ENCODE peak calls at places on chromosomes 4 and X, in eight cellular contexts. B is thoracic aorta, M is ovary, A is fibroblast of lung, L is hepatocyte, U is tibial artery, X is sigmoid colon, E is lung. F is an unnamed sample. For H3K27me3, the result is how much of the 10 kb centered on the place peaks cover.

GRCh38 chr4:186915816-186916215 is 192.2 kb upstream of the FAT1 start:
- DNase-seq in U (no peak), A (peak), L (no peak), B (no peak), M (no peak), E (no peak), X (no peak), F (no peak)

GRCh38 chrX:49042581-49043219 is 457 bp downstream of the TFE3 start:
- DNase-seq in B (no peak), X (no peak), U (no peak), A (peak), L (no peak), E (no peak), M (no peak), F (no peak)

GRCh38 chr4:123260429-123261052 is 136.1 kb upstream of the SPRY1 start:
- DNase-seq in B (no peak), E (no peak), L (no peak), X (no peak), M (no peak), A (peak), U (no peak), F (no peak)

GRCh38 chrX:154776753-154777152 is 14.1 kb downstream of the DKC1 start:
- DNase-seq in A (no peak), E (no peak), M (no peak), B (no peak), X (no peak), L (no peak), U (no peak), F (no peak)

GRCh38 chrX:74579597-74580209 is 34.7 kb downstream of the RLIM start:
- DNase-seq in U (no peak), X (no peak), E (no peak), L (no peak), M (no peak), B (no peak), A (peak), F (peak)

GRCh38 chrX:108000751-108001150 is 18.6 kb upstream of the TEX13B start:
- DNase-seq in E (no peak), X (no peak), B (no peak), A (no peak), U (no peak), L (no peak), M (no peak), F (no peak)

GRCh38 chr4:101774807-101775206 is 15.7 kb upstream of the BANK1 start:
- DNase-seq in B (no peak), X (no peak), A (peak), E (no peak), U (no peak), M (no peak), L (peak), F (peak)

GRCh38 chr4:75848891-75849290 is 53.4 kb downstream of the PPEF2 start:
- DNase-seq in A (peak), B (no peak), M (no peak), L (no peak), E (no peak), X (no peak), U (no peak), F (no peak)

GRCh38 chr4:176400816-176401461 is 81.2 kb downstream of the SPCS3 start:
- DNase-seq in M (no peak), U (no peak), X (no peak), L (no peak), B (no peak), E (no peak), A (peak), F (peak)

GRCh38 chrX:65821721-65822496 is 154.5 kb downstream of the MSN start:
- DNase-seq in B (no peak), E (no peak), X (no peak), A (no peak), L (no peak), M (no peak), U (no peak), F (no peak)

GRCh38 chr4:41215969-41216293 is 1.6 kb upstream of the APBB2 start:
- DNase-seq in L (no peak), E (no peak), B (no peak), X (no peak), U (no peak), M (no peak), A (no peak), F (no peak)

GRCh38 chrX:124829930-124830329 is 483.6 kb downstream of the SH2D1A start:
- DNase-seq in L (no peak), B (no peak), M (no peak), E (no peak), X (no peak), U (no peak), A (no peak), F (no peak)

GRCh38 chr4:93409035-93409434 is 419.5 kb upstream of the ATOH1 start:
- DNase-seq in L (no peak), A (no peak), E (no peak), U (no peak), B (no peak), X (no peak), M (no peak), F (no peak)

GRCh38 chr4:55016131-55016530 is 109.3 kb downstream of the KDR start:
- DNase-seq in X (no peak), A (no peak), B (no peak), L (no peak), U (no peak), M (no peak), E (no peak), F (no peak)

GRCh38 chrX:7132335-7133035 is 15.0 kb upstream of the STS start:
- DNase-seq in B (no peak), L (peak), M (no peak), A (peak), U (no peak), E (peak), X (no peak), F (peak)
- TF ChIP-seq CTCF in B (no peak), L (peak), M (no peak), A (peak), U (no peak), E (peak), X (peak), F (peak)

GRCh38 chr4:1355378-1355777 is 8.4 kb downstream of the UVSSA start:
- DNase-seq in A (no peak), X (no peak), B (no peak), L (no peak), M (no peak), E (no peak), U (no peak), F (no peak)
- H3K4me3 ChIP-seq in A (no peak), X (no peak), B (no peak), L (no peak), M (no peak), E (no peak), U (no peak), F (no peak)

DNA sequence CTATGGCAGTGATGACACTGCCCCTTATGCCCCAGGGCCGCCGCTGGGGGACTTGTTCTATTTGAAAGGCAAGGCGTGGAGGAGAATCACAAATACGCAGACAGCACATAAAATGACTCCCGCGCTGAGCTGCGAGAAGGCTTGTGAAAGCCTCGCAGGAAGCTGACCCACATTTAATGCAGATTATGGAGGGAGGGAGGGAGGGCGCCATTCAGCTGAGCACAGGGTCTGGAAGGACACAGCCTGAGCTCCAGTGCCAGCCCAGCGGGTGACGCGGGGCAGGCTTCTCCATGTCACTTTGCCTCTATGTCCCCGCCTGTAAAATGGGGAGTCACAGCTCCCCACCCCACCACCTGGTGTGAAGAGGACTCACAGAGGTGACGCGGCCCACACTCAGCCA is 14.3 kb downstream of the ABLIM2 start:
- DNase-seq in L (no peak), A (no peak), X (no peak), B (no peak), E (no peak), M (no peak), U (no peak), F (no peak)
- H3K27me3 ChIP-seq in L (under half), A (under half), X (under half), B (under half), E (under half), M (under half), U (under half), F (under half)

GRCh38 chr4:150960818-150961217 is 54.3 kb downstream of the LRBA start:
- DNase-seq in U (no peak), L (peak), M (no peak), A (no peak), E (no peak), X (no peak), B (no peak), F (no peak)

GRCh38 chr4:150964754-150965153 is 50.3 kb downstream of the LRBA start:
- DNase-seq in U (no peak), B (no peak), L (no peak), E (no peak), M (no peak), X (no peak), A (no peak), F (no peak)

GRCh38 chr4:150962245-150962644 is 52.8 kb downstream of the LRBA start:
- DNase-seq in U (no peak), B (no peak), E (no peak), L (no peak), M (no peak), A (peak), X (no peak), F (no peak)

GRCh38 chr4:150961566-150961965 is 53.5 kb downstream of the LRBA start:
- DNase-seq in B (no peak), A (no peak), M (no peak), U (no peak), E (no peak), X (no peak), L (no peak), F (no peak)

GRCh38 chr4:150960079-150960478 is 55.0 kb downstream of the LRBA start:
- DNase-seq in B (no peak), U (no peak), A (peak), E (no peak), L (peak), X (no peak), M (no peak), F (no peak)
- TF ChIP-seq CTCF in B (no peak), U (no peak), A (peak), E (no peak), L (peak), X (peak), M (no peak), F (peak)

DNA sequence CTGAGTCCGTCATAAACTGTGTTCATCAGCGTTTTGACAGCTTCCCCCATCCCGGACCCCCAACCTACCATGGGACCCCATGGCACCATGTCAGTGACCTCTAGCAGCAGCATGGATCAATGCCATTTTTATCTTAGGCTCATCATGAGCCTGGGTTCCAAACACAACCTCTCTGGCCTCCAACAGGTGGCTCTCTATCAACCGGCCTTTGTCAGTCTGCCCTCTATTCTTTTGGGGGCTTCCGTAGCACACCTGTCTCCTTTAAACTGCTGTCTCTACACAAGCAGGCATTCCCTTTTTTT is 716 bp upstream of the TMEM150C start:
- DNase-seq in U (no peak), A (no peak), E (no peak), L (no peak), X (no peak), M (no peak), B (no peak), F (no peak)
- H3K4me3 ChIP-seq in U (no peak), A (no peak), E (no peak), L (no peak), X (peak), M (no peak), B (no peak), F (no peak)

GRCh38 chrX:11837437-11837836 is 79.4 kb downstream of the MSL3 start:
- DNase-seq in L (no peak), E (no peak), A (no peak), B (no peak), U (no peak), M (no peak), X (no peak), F (no peak)

GRCh38 chrX:11836284-11836683 is 78.2 kb downstream of the MSL3 start:
- DNase-seq in L (no peak), E (no peak), M (no peak), X (no peak), A (no peak), B (no peak), U (no peak), F (no peak)
- H3K27me3 ChIP-seq in L (under half), E (under half), M (under half), X (under half), A (under half), B (under half), U (under half), F (under half)

GRCh38 chr4:140368686-140369085 is 4.8 kb upstream of the SCOC start:
- DNase-seq in X (no peak), U (no peak), L (no peak), B (no peak), E (no peak), M (no peak), A (no peak), F (no peak)

GRCh38 chr4:140373328-140374129 is at the start of gene SCOC:
- DNase-seq in L (peak), A (peak), E (peak), X (peak), M (peak), U (peak), B (peak), F (peak)

GRCh38 chr4:140374130-140374477 is 658 bp downstream of the SCOC start:
- DNase-seq in B (no peak), E (no peak), L (no peak), A (no peak), M (no peak), U (no peak), X (no peak), F (no peak)

GRCh38 chr4:140367738-140368137 is 5.7 kb upstream of the SCOC start:
- DNase-seq in U (no peak), M (no peak), E (no peak), L (no peak), X (no peak), B (no peak), A (peak), F (no peak)

GRCh38 chr4:140372607-140373327 is 679 bp upstream of the SCOC start:
- DNase-seq in L (peak), U (no peak), E (no peak), X (no peak), M (no peak), A (peak), B (no peak), F (no peak)
- TF ChIP-seq CTCF in L (peak), U (peak), E (no peak), X (peak), M (no peak), A (no peak), B (peak), F (peak)

DNA sequence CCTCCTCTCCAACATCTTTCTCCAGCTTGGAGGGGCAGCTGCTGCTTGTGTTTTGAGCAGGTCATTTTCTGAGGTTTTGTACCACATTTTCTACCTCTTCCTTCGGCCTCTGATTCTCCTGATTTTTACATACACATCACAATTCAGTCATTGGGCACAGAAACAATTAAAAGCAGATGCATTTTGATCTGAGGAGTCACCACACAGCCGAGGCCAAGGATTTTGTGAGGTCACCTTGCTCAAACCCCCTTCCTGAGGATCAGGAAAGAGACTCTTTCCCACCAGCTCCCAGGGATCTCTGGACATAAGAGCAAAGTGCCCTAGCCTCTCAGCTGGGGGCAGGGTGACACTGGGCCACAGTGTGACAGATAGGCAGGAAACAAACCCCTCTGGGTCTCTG is 5.4 kb upstream of the FATE1 start:
- DNase-seq in E (no peak), L (no peak), X (no peak), U (no peak), B (no peak), M (no peak), A (no peak), F (no peak)
- H3K4me3 ChIP-seq in E (no peak), L (no peak), X (no peak), U (no peak), B (no peak), M (no peak), A (no peak), F (no peak)